ENCODE peak calls at places on chromosomes 12 and 14, in five cellular contexts. U is activated CD8-positive, alpha-beta T cell treated with anti-CD3 and anti-CD28 coated beads, Interleukin-2, amount 10 ng/mL, durations not matched to agents 7 days and 5 days; G is HFF-Myc; C is LoVo; X is activated effector memory CD4-positive, alpha-beta T cell treated with Interleukin-2 at 50 U/mL for 16 hours. D is an unnamed sample.

GRCh38 chr14:102574840-102575478 is 17.5 kb upstream of the RCOR1 start:
- DNase-seq in U (no peak), G (no peak), C (no peak), X (no peak), D (no peak)

GRCh38 chr12:44158746-44159145 is 322.9 kb downstream of the TMEM117 start:
- DNase-seq in U (no peak), G (no peak), C (no peak), X (no peak), D (no peak)

GRCh38 chr14:80609055-80609454 is 332.5 kb downstream of the CEP128 start:
- DNase-seq in U (no peak), G (no peak), C (no peak), X (no peak), D (no peak)

GRCh38 chr14:101033446-101034165 is 130.1 kb upstream of the RTL1 start:
- DNase-seq in U (no peak), G (no peak), C (no peak), X (no peak), D (no peak)

GRCh38 chr14:100278702-100279101 is 27.5 kb downstream of the SLC25A29 start:
- DNase-seq in U (no peak), G (peak), C (no peak), X (no peak), D (peak)

GRCh38 chr12:10563002-10563401 is 50.4 kb downstream of the MAGOHB start:
- DNase-seq in U (no peak), G (no peak), C (no peak), X (no peak), D (no peak)

GRCh38 chr14:45364565-45364964 is 111.6 kb upstream of the MIS18BP1 start:
- DNase-seq in U (no peak), G (no peak), C (no peak), X (no peak), D (no peak)

GRCh38 chr12:124277394-124278222 is 17.3 kb upstream of the RFLNA start:
- DNase-seq in U (peak), G (no peak), C (no peak), X (no peak), D (no peak)

GRCh38 chr12:94074216-94074969 is 74.0 kb upstream of the PLXNC1 start:
- DNase-seq in U (no peak), G (no peak), C (no peak), X (no peak), D (no peak)

GRCh38 chr12:126668961-126669360 is 1598.0 kb upstream of the TMEM132C start:
- DNase-seq in U (no peak), G (peak), C (no peak), X (no peak), D (no peak)

GRCh38 chr12:115752913-115753726 is 524.4 kb downstream of the MED13L start:
- DNase-seq in U (peak), G (peak), C (peak), X (no peak), D (peak)

GRCh38 chr12:6688543-6688999 is 604 bp downstream of the ZNF384 start:
- DNase-seq in U (peak), G (peak), C (peak), X (no peak), D (no peak)

GRCh38 chr14:104545151-104545931 is 34.2 kb upstream of the C14orf180 start:
- DNase-seq in U (no peak), G (no peak), C (no peak), X (no peak), D (no peak)

GRCh38 chr12:43861847-43862150 is 25.9 kb downstream of the TMEM117 start:
- DNase-seq in U (no peak), G (no peak), C (no peak), X (no peak), D (no peak)

GRCh38 chr12:115867854-115868253 is 409.6 kb downstream of the MED13L start:
- DNase-seq in U (no peak), G (no peak), C (no peak), X (no peak), D (no peak)

GRCh38 chr14:76293923-76294322 is 82.0 kb upstream of the ESRRB start:
- DNase-seq in U (no peak), G (no peak), C (no peak), X (no peak), D (no peak)

GRCh38 chr12:3602488-3602887 is 111.5 kb downstream of the PRMT8 start:
- DNase-seq in U (no peak), G (no peak), C (no peak), X (no peak), D (no peak)

GRCh38 chr14:68244272-68244975 is 424.8 kb downstream of the RAD51B start:
- DNase-seq in U (no peak), G (no peak), C (no peak), X (no peak), D (no peak)

GRCh38 chr14:52473557-52473956 is 78.7 kb downstream of the TXNDC16 start:
- DNase-seq in U (no peak), G (no peak), C (peak), X (no peak), D (peak)

GRCh38 chr12:46985816-46986215 is 93.6 kb upstream of the PCED1B start:
- DNase-seq in U (no peak), G (no peak), C (no peak), X (no peak), D (no peak)

GRCh38 chr12:3137268-3137761 is 60.1 kb downstream of the TSPAN9 start:
- DNase-seq in U (no peak), G (no peak), C (no peak), X (no peak), D (no peak)

GRCh38 chr14:78697341-78697740 is 527.2 kb downstream of the NRXN3 start:
- DNase-seq in U (no peak), G (peak), C (peak), X (no peak), D (peak)